ENCODE peak calls at places on chromosomes 3 and 15, in five cellular contexts. T is ovary, X is psoas muscle, I is sigmoid colon, L is lower lobe of right lung. Y is an unnamed sample.

GRCh38 chr15:51121118-51121517 is 26.4 kb upstream of the TNFAIP8L3 start:
- DNase-seq in T (peak), X (no peak), I (no peak), L (no peak), Y (peak)

GRCh38 chr3:9947025-9947995 is 4.9 kb downstream of the PRRT3 start:
- DNase-seq in T (peak), X (peak), I (peak), L (peak), Y (no peak)

GRCh38 chr3:128367726-128368125 is 99.0 kb downstream of the DNAJB8 start:
- DNase-seq in T (no peak), X (no peak), I (no peak), L (no peak), Y (no peak)

GRCh38 chr15:93173369-93173768 is 84.4 kb upstream of the RGMA start:
- DNase-seq in T (no peak), X (no peak), I (no peak), L (no peak), Y (no peak)

GRCh38 chr15:60444289-60444912 is 34.5 kb downstream of the ICE2 start:
- DNase-seq in T (no peak), X (no peak), I (no peak), L (no peak), Y (no peak)

GRCh38 chr15:67755264-67755663 is 70.0 kb upstream of the SKOR1 start:
- DNase-seq in T (no peak), X (no peak), I (no peak), L (no peak), Y (no peak)

GRCh38 chr3:23761440-23761896 is 44.3 kb upstream of the UBE2E1 start:
- DNase-seq in T (no peak), X (no peak), I (no peak), L (no peak), Y (no peak)

GRCh38 chr3:119812491-119813058 is 30.7 kb downstream of the NR1I2 start:
- DNase-seq in T (no peak), X (no peak), I (no peak), L (no peak), Y (no peak)

GRCh38 chr3:48301814-48302194 is 31.7 kb downstream of the SPINK8 start:
- DNase-seq in T (peak), X (peak), I (peak), L (peak), Y (no peak)

GRCh38 chr3:31456373-31456772 is 76.4 kb upstream of the STT3B start:
- DNase-seq in T (no peak), X (no peak), I (no peak), L (peak), Y (no peak)

GRCh38 chr3:177800565-177800964 is 603.3 kb upstream of the TBL1XR1 start:
- DNase-seq in T (no peak), X (no peak), I (no peak), L (no peak), Y (no peak)

GRCh38 chr15:62342959-62343358 is 177.9 kb upstream of the C2CD4B start:
- DNase-seq in T (no peak), X (no peak), I (no peak), L (no peak), Y (no peak)

GRCh38 chr15:58483316-58483715 is 51.5 kb downstream of the LIPC start:
- DNase-seq in T (no peak), X (no peak), I (no peak), L (no peak), Y (no peak)

GRCh38 chr3:70832811-70833509 is 520.5 kb upstream of the MDFIC2 start:
- DNase-seq in T (no peak), X (no peak), I (no peak), L (no peak), Y (no peak)

GRCh38 chr15:68333775-68334470 is 56.4 kb downstream of the FEM1B start:
- DNase-seq in T (no peak), X (peak), I (peak), L (peak), Y (no peak)

GRCh38 chr3:10548997-10549396 is 43.6 kb upstream of the ATP2B2 start:
- DNase-seq in T (no peak), X (no peak), I (peak), L (no peak), Y (no peak)

GRCh38 chr3:153495422-153495821 is 333.4 kb downstream of the RAP2B start:
- DNase-seq in T (no peak), X (no peak), I (no peak), L (no peak), Y (no peak)

GRCh38 chr15:63947228-63947627 is 99.1 kb downstream of the DAPK2 start:
- DNase-seq in T (no peak), X (no peak), I (no peak), L (no peak), Y (no peak)

GRCh38 chr3:104521606-104522336 is 844.9 kb upstream of the ALCAM start:
- DNase-seq in T (no peak), X (no peak), I (no peak), L (no peak), Y (no peak)

GRCh38 chr3:72299321-72299802 is 514.4 kb upstream of the PROK2 start:
- DNase-seq in T (no peak), X (no peak), I (no peak), L (no peak), Y (no peak)

GRCh38 chr3:72297481-72297880 is 512.5 kb upstream of the PROK2 start:
- DNase-seq in T (no peak), X (no peak), I (no peak), L (no peak), Y (no peak)

GRCh38 chr3:72299823-72300222 is 514.9 kb upstream of the PROK2 start:
- DNase-seq in T (no peak), X (no peak), I (no peak), L (no peak), Y (no peak)

GRCh38 chr3:72296477-72297111 is 511.6 kb upstream of the PROK2 start:
- DNase-seq in T (no peak), X (no peak), I (no peak), L (no peak), Y (no peak)

DNA sequence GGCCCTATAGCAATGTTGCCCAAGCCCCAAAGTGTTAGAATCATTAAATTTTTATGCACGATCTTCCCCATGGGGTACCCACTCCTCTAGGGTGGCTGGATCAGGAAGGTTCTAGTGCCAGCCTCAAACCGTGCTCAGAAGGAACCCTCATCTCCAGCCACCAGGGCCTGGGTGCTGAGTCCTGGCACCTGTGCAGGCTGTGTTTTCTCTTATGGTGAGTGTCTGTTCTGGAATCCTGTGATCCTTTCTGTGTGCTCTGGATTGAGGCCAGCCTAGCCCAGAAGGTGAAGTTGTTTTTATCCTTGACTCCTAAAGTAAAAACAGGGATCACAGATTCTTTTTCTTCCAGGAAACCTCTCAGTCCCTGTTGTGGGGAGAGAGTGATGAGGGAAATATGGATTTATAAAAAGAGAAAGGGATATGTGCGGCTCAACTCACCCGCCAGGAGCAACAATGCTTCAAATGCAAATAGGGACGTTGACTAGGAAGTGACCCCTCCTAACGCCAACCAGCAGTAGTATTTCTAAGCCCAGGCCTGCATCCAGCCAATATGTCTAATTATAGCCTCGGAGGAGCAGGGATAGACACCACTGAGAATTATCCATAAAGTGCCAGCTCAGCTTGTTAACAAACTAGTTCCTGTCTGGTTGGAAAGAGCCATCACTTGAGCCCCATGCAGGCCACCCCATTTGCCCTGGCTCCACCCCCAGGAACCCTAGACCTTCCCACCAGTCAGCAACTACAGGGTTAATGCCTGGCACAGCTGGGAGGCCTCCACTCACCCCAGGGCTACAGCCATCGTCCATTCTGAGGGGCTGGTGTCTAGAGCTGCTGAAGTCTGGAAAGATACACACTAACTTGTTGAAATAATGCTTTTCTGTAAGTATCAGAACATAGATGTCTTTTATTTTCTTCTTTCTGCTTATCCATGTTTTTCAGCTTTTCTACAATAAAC is 513.5 kb upstream of the PROK2 start:
- DNase-seq in T (no peak), X (no peak), I (no peak), L (no peak), Y (no peak)
- TF ChIP-seq CTCF in T (no peak), X (no peak), I (no peak), L (no peak), Y (no peak)

GRCh38 chr3:170109579-170110293 is 71.8 kb downstream of the PHC3 start:
- DNase-seq in T (no peak), X (no peak), I (no peak), L (no peak), Y (no peak)

GRCh38 chr3:170102421-170102820 is 64.6 kb downstream of the GPR160 start:
- DNase-seq in T (no peak), X (no peak), I (no peak), L (no peak), Y (no peak)

GRCh38 chr3:170108955-170109354 is 71.2 kb downstream of the GPR160 start:
- DNase-seq in T (no peak), X (no peak), I (no peak), L (no peak), Y (no peak)

GRCh38 chr3:170111147-170111771 is 70.3 kb downstream of the PHC3 start:
- DNase-seq in T (no peak), X (no peak), I (no peak), L (no peak), Y (no peak)

DNA sequence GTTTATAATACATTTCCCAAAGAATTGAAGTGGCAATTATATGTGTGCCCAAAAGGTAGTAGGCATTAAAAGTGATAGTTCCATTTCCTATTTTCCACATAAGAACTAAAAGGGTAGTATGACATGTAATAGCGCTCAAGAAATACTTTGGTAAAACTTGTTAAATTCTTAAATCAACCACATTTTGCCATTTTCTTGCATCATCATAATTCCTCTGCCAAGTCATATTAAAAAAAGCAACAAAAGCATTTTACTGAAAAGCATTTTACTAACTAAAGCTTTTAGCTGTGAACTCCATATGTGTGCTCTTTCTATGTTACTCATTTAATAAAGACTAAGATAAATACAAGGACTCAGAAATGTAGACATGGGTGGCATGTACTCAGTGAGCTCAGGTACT is 70.1 kb downstream of the GPR160 start:
- DNase-seq in T (no peak), X (no peak), I (no peak), L (no peak), Y (no peak)
- H3K27ac ChIP-seq in T (no peak), X (no peak), I (no peak), L (no peak), Y (no peak)

DNA sequence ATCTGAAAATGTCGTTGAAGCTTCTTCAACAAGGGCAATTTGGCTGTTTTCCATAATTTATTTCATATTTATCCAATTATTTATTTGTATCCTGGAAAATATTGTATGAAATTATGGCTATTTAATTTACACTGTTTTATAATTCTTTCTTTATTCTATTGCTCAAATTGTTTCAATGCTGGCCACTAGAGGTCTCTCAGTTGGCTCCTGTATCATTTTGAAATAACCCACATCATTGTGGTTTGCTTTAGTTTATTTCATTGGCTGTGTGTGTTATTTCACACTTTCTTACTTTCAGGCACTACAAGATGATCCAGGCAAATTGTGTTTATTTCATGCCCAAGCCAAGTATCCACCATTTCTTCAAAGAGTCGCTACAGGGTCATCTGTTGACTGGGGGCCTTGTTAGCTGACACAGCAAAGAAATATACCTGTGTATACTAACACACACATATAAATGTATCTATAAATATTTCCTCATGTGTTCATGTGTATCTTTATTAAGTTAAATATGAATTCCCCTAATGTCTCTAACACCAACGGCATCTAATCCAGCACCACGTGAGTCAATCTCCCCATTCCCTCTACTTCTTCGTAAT is 86.2 kb downstream of the NPAP1 start:
- DNase-seq in T (no peak), X (no peak), I (no peak), L (no peak), Y (no peak)
- TF ChIP-seq CTCF in T (no peak), X (no peak), I (no peak), L (peak), Y (peak)

GRCh38 chr15:45288947-45289346 is 36.9 kb downstream of the SLC28A2 start:
- DNase-seq in T (no peak), X (no peak), I (no peak), L (no peak), Y (no peak)

GRCh38 chr15:45287400-45287799 is 35.4 kb downstream of the SLC28A2 start:
- DNase-seq in T (no peak), X (no peak), I (no peak), L (no peak), Y (no peak)

DNA sequence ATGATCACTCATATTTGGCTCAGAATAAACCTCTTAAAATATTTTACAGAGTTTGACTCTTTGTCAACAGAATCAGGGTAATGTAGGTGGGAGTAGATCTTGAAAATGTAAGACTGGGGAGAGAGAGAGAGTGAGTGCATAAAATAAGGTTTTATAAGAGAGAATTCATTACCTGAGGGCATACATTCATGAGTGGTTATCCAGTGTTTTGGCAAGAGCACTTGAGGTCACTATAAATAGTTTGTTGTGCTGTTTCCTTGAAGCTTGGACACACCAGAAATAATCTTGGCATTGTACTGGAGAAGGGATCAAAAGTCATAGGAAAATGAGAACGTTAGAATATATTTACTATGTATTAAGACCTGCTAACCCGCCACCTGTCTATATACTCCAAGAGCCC is 33.4 kb downstream of the SLC28A2 start:
- DNase-seq in T (no peak), X (no peak), I (no peak), L (no peak), Y (no peak)
- H3K27ac ChIP-seq in T (no peak), X (peak), I (no peak), L (no peak), Y (no peak)

GRCh38 chr3:189950258-189950657 is 170.4 kb downstream of the P3H2 start:
- DNase-seq in T (no peak), X (no peak), I (no peak), L (no peak), Y (no peak)
- TF ChIP-seq CTCF in T (no peak), X (no peak), I (no peak), L (no peak), Y (no peak)

GRCh38 chr3:134477938-134478337 is 7.8 kb downstream of the ANAPC13 start:
- DNase-seq in T (no peak), X (no peak), I (no peak), L (no peak), Y (no peak)

GRCh38 chr3:134474956-134475355 is 10.8 kb downstream of the ANAPC13 start:
- DNase-seq in T (no peak), X (no peak), I (no peak), L (no peak), Y (no peak)

GRCh38 chr3:134476306-134476705 is 9.5 kb downstream of the ANAPC13 start:
- DNase-seq in T (no peak), X (no peak), I (no peak), L (no peak), Y (no peak)

GRCh38 chr3:134473868-134474546 is 11.8 kb downstream of the ANAPC13 start:
- DNase-seq in T (peak), X (no peak), I (peak), L (no peak), Y (peak)

DNA sequence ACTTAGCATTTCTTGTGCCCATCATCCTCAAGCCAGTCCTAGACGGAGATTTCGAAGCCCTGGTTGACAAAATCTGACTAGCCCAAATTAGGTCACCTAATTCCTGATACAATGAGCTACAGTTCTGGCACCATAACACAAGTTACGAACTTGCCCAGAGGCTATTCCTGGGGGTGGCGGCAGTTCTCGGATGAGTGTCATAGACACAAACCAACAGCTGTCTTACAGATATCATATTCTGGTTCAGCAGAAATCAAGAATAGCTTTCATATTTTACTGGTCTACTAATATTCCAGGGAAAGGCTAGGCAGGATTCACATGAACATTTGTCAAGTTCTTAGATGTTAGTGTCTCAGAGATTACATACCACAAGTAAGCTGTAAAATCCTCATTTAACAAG is 8.8 kb downstream of the ANAPC13 start:
- DNase-seq in T (no peak), X (peak), I (no peak), L (no peak), Y (no peak)
- H3K27ac ChIP-seq in T (no peak), X (peak), I (no peak), L (peak), Y (no peak)

GRCh38 chr3:188208751-188209433 is 54.9 kb downstream of the LPP start:
- DNase-seq in T (no peak), X (no peak), I (no peak), L (no peak), Y (no peak)

GRCh38 chr3:188206787-188207186 is 52.8 kb downstream of the LPP start:
- DNase-seq in T (no peak), X (no peak), I (no peak), L (no peak), Y (no peak)

GRCh38 chr3:188207941-188208750 is 54.2 kb downstream of the LPP start:
- DNase-seq in T (no peak), X (no peak), I (no peak), L (no peak), Y (no peak)

GRCh38 chr3:188204516-188204915 is 50.6 kb downstream of the LPP start:
- DNase-seq in T (no peak), X (no peak), I (no peak), L (no peak), Y (no peak)

DNA sequence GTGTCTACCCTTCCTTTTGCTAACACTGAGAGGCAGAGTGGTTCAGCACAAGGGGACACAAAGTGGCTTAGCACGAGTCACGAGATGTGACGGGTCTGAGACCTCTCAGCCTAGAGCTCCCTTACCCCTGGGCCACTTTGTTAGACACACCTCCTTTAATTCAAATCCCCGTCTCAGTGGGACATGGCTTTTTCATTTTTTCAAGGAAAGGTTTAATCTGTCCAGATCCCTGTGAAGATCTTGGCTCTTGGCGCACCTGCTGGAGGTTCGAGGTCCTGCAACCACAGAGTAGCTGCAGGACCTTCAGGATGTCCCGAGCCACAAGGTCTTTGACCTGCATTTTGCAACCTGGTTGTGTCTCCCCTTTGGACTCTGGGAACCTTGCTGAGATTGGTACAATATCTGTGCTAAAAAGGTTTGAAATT is 52.0 kb downstream of the LPP start:
- DNase-seq in T (no peak), X (no peak), I (no peak), L (no peak), Y (no peak)
- TF ChIP-seq CTCF in T (no peak), X (no peak), I (peak), L (no peak), Y (peak)

GRCh38 chr3:152348436-152349177 is 79.9 kb downstream of the MBNL1 start:
- DNase-seq in T (no peak), X (no peak), I (no peak), L (no peak), Y (no peak)
- H3K27ac ChIP-seq in T (no peak), X (peak), I (no peak), L (no peak), Y (no peak)

Y was measured in thoracic aorta.